ENCODE peak calls at places on chromosomes 5 and 9, in ten cellular contexts. V is hepatocyte, L is tibial nerve, C is fibroblast of lung, H is heart left ventricle, J is psoas muscle, N is MM.1S, T is astrocyte, I is cardiac muscle cell, U is Panc1. K is an unnamed sample. For H3K9me3, the result is how much of the 10 kb centered on the place peaks cover.

GRCh38 chr5:920321-920720 is 27.6 kb downstream of the TRIP13 start:
- DNase-seq in V (no peak), I (no peak), N (no peak), T (no peak), L (no peak), C (no peak), U (no peak), H (no peak), J (no peak), K (no peak)

GRCh38 chr9:107593224-107593870 is 103.8 kb upstream of the KLF4 start:
- DNase-seq in C (no peak), T (no peak), U (no peak), H (no peak), J (no peak), L (no peak), N (no peak), V (no peak), I (no peak), K (no peak)

GRCh38 chr9:120191141-120191540 is 388.8 kb downstream of the CDK5RAP2 start:
- DNase-seq in V (no peak), U (no peak), C (no peak), N (no peak), L (no peak), T (no peak), J (no peak), I (no peak), H (no peak), K (no peak)

GRCh38 chr5:132674671-132675506 is 1.1 kb downstream of the IL4 start:
- DNase-seq in I (no peak), L (no peak), J (no peak), V (peak), H (no peak), U (peak), C (peak), N (no peak), T (peak), K (no peak)

GRCh38 chr9:75455444-75455921 is 367.2 kb downstream of the OSTF1 start:
- DNase-seq in I (no peak), N (peak), J (no peak), T (peak), C (peak), U (no peak), H (peak), V (peak), L (peak), K (no peak)

GRCh38 chr5:66933066-66933465 is 263.5 kb downstream of the CD180 start:
- DNase-seq in J (no peak), C (peak), L (no peak), U (peak), H (no peak), N (no peak), T (peak), I (no peak), V (no peak), K (no peak)

GRCh38 chr5:80255752-80256479 is at the start of gene SERINC5:
- DNase-seq in I (peak), L (peak), C (peak), U (no peak), H (peak), V (peak), T (peak), N (peak), J (peak), K (peak)

GRCh38 chr9:107286057-107286456 is 3.0 kb downstream of the RAD23B start:
- DNase-seq in H (no peak), L (no peak), J (no peak), C (peak), N (no peak), I (peak), V (peak), T (peak), U (no peak), K (no peak)

GRCh38 chr5:112681481-112681908 is 56.2 kb upstream of the APC start:
- DNase-seq in V (no peak), C (no peak), H (no peak), N (peak), I (no peak), L (no peak), U (no peak), T (peak), J (no peak), K (no peak)

GRCh38 chr5:9927106-9927505 is 297.0 kb upstream of the TAS2R1 start:
- DNase-seq in T (peak), C (no peak), V (no peak), L (no peak), N (no peak), U (no peak), H (no peak), J (no peak), I (no peak), K (no peak)

GRCh38 chr9:93968451-93969327 is 13.5 kb upstream of the BARX1 start:
- DNase-seq in U (no peak), T (peak), V (peak), I (no peak), H (no peak), L (no peak), C (peak), J (no peak), N (no peak), K (no peak)

GRCh38 chr9:93963969-93964368 is 8.8 kb upstream of the BARX1 start:
- DNase-seq in N (no peak), U (no peak), L (no peak), J (no peak), T (no peak), I (no peak), C (no peak), H (no peak), V (no peak), K (no peak)

GRCh38 chr9:93967020-93967803 is 12.1 kb upstream of the BARX1 start:
- DNase-seq in U (no peak), T (no peak), N (no peak), V (no peak), I (no peak), C (no peak), J (no peak), L (no peak), H (no peak), K (peak)

GRCh38 chr9:93964685-93965084 is 9.5 kb upstream of the BARX1 start:
- DNase-seq in C (no peak), T (no peak), N (no peak), L (no peak), I (no peak), U (no peak), J (no peak), V (no peak), H (no peak), K (peak)

DNA sequence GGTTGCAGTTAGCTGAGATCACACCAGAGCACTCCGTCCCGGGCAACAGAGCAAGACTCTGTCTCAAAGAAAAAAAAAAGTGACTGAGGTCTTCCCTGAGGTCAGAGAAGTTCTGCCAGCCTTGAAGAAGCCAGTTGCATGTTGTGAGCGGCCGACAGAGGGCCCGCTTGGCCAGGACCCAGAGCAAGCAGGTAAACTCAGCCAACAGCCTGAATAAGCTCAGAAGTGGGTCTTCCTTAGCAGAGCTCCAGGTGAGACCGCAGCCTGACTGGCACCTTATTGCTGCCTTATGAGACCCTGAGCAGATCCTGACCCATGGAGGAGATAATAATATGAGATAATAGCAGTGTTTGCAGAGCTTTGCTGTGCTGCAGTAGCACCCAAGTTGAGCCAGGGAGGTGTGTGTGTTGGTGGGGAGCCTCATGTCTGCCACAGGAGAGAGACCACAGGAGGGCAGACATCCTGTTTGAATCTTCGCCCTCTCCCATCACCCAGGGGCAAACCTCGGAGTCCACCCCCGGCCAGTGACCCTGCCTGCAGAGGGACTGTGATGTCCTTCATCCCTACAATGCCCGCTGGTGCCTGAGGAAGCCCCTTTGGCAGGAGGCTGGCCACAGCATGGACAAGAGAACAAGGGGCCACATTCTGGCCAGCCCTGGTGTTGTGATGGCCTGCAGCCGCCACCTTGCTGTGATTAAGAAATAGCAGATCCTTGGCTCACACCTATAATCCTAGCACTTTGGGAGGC is 10.8 kb upstream of the BARX1 start:
- DNase-seq in U (no peak), L (no peak), H (no peak), V (no peak), C (no peak), J (no peak), T (no peak), I (no peak), N (no peak), K (no peak)
- H3K9me3 ChIP-seq in U (under half), L (under half), H (under half), V (under half), C (under half), J (under half), T (under half), I (under half), N (under half), K (under half)

GRCh38 chr5:3883014-3883413 is 287.4 kb downstream of the IRX1 start:
- DNase-seq in H (no peak), I (no peak), V (no peak), C (no peak), J (no peak), U (no peak), N (no peak), L (no peak), T (no peak), K (no peak)

GRCh38 chr5:3893527-3893926 is 297.9 kb downstream of the IRX1 start:
- DNase-seq in V (no peak), J (no peak), T (no peak), H (no peak), C (no peak), I (no peak), U (no peak), L (no peak), N (no peak), K (no peak)

GRCh38 chr5:3891118-3891517 is 295.5 kb downstream of the IRX1 start:
- DNase-seq in L (no peak), H (no peak), C (no peak), I (no peak), V (no peak), J (no peak), N (no peak), U (no peak), T (no peak), K (no peak)

GRCh38 chr5:3886521-3887461 is 291.2 kb downstream of the IRX1 start:
- DNase-seq in H (no peak), I (peak), L (no peak), C (no peak), N (no peak), T (peak), U (no peak), J (no peak), V (no peak), K (no peak)

DNA sequence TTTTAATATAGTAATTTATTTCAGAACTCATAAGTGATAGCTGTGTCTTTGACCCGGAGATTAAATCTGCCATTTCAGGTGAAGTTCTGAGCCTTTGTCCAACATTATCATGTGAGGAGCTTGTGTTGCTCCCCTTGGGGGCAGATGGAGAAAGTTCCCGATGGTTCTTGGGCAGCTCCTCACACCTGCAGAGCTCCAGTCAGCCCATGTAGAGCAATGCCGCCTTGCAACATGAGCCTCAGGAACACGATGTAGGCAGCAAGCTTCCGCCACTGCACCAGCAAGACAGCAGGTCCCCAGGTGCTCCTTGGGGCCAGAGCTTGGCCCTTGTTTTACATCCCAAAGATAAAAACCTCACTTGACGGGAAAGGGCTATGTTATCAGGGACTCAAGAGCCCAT is 292.7 kb downstream of the IRX1 start:
- DNase-seq in H (no peak), T (no peak), V (no peak), I (no peak), L (no peak), N (no peak), U (no peak), J (no peak), C (no peak), K (no peak)
- H3K9me3 ChIP-seq in H (under half), T (under half), V (under half), I (under half), L (under half), N (under half), U (under half), J (under half), C (under half), K (under half)

GRCh38 chr9:135282001-135282731 is 194.7 kb downstream of the OLFM1 start:
- DNase-seq in V (peak), J (peak), N (peak), L (peak), C (peak), H (peak), I (peak), U (no peak), T (peak), K (no peak)

GRCh38 chr9:135283621-135284020 is 196.0 kb upstream of the PPP1R26 start:
- DNase-seq in U (no peak), T (no peak), C (no peak), J (no peak), I (no peak), H (no peak), N (no peak), V (no peak), L (no peak), K (no peak)

GRCh38 chr9:135286961-135287360 is 192.6 kb upstream of the PPP1R26 start:
- DNase-seq in J (no peak), C (no peak), L (no peak), T (no peak), N (no peak), U (no peak), H (peak), I (no peak), V (no peak), K (no peak)

GRCh38 chr9:135282808-135283207 is 195.3 kb downstream of the OLFM1 start:
- DNase-seq in U (no peak), I (no peak), J (no peak), C (no peak), V (no peak), N (no peak), H (no peak), T (no peak), L (no peak), K (no peak)

GRCh38 chr9:135284386-135285134 is 195.0 kb upstream of the PPP1R26 start:
- DNase-seq in N (no peak), I (no peak), T (no peak), J (no peak), V (no peak), L (no peak), C (no peak), H (no peak), U (no peak), K (no peak)
- H3K9me3 ChIP-seq in N (under half), I (under half), T (under half), J (under half), V (under half), L (under half), C (under half), H (under half), U (under half), K (under half)

GRCh38 chr9:101592788-101593187 is 2.0 kb downstream of the PPP3R2 start:
- DNase-seq in V (no peak), U (no peak), L (no peak), J (no peak), C (no peak), I (no peak), T (no peak), N (no peak), H (no peak), K (no peak)

GRCh38 chr9:101594796-101595195 is at the start of gene PPP3R2:
- DNase-seq in J (no peak), I (no peak), L (no peak), T (no peak), U (no peak), H (no peak), N (no peak), V (no peak), C (no peak), K (no peak)

GRCh38 chr9:101587644-101588043 is 7.1 kb downstream of the PPP3R2 start:
- DNase-seq in C (no peak), V (no peak), I (no peak), L (no peak), H (no peak), N (no peak), J (no peak), U (no peak), T (no peak), K (no peak)

GRCh38 chr9:101593345-101593744 is 1.4 kb downstream of the PPP3R2 start:
- DNase-seq in N (no peak), C (no peak), U (no peak), J (no peak), T (no peak), H (no peak), V (no peak), I (no peak), L (no peak), K (no peak)
- H3K9me3 ChIP-seq in N (under half), C (under half), U (under half), J (under half), T (under half), H (under half), V (under half), I (under half), L (under half), K (under half)

GRCh38 chr5:2393556-2393955 is 357.9 kb downstream of the IRX2 start:
- DNase-seq in T (no peak), V (no peak), H (no peak), U (no peak), I (no peak), C (no peak), N (no peak), J (no peak), L (no peak), K (no peak)
- H3K9me3 ChIP-seq in T (under half), V (under half), H (under half), U (under half), I (under half), C (under half), N (under half), J (under half), L (under half), K (under half)

GRCh38 chr5:140780512-140780911 is 5.4 kb upstream of the PCDHA1 start:
- DNase-seq in H (no peak), J (no peak), T (no peak), N (no peak), L (no peak), I (no peak), U (no peak), V (no peak), C (no peak), K (no peak)
- H3K9me3 ChIP-seq in H (half or more), J (under half), T (under half), N (under half), L (under half), I (under half), U (under half), V (under half), C (under half), K (under half)

GRCh38 chr5:97194366-97194765 is 11.3 kb upstream of the RIOK2 start:
- DNase-seq in N (no peak), H (no peak), I (no peak), V (no peak), U (no peak), L (no peak), J (no peak), C (no peak), T (no peak), K (no peak)
- H3K9me3 ChIP-seq in N (under half), H (under half), I (under half), V (under half), U (under half), L (under half), J (under half), C (under half), T (under half), K (under half)

DNA sequence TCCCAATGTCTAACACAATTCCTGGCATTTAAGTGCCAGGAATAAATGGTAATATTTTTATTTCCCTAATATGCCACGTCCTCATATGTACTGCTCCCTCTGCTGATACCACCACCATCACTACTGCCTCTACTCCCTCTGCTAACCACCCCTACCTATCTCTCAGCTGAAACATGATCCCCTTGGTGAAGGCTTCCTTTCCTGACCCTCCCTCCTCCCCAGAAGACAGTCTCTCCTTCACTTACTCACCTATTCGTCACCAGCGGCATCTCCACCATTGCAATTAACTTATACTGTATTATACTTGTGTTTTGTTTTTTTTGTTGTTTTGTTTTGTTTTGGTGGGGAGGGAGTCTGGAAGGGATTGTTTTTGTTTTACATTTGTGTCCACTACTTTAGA is 4.8 kb downstream of the DENND1A start:
- DNase-seq in L (no peak), I (no peak), N (no peak), U (no peak), T (no peak), H (no peak), V (no peak), C (no peak), J (no peak), K (no peak)
- H3K9me3 ChIP-seq in L (under half), I (under half), N (under half), U (under half), T (under half), H (under half), V (under half), C (under half), J (under half), K (under half)

DNA sequence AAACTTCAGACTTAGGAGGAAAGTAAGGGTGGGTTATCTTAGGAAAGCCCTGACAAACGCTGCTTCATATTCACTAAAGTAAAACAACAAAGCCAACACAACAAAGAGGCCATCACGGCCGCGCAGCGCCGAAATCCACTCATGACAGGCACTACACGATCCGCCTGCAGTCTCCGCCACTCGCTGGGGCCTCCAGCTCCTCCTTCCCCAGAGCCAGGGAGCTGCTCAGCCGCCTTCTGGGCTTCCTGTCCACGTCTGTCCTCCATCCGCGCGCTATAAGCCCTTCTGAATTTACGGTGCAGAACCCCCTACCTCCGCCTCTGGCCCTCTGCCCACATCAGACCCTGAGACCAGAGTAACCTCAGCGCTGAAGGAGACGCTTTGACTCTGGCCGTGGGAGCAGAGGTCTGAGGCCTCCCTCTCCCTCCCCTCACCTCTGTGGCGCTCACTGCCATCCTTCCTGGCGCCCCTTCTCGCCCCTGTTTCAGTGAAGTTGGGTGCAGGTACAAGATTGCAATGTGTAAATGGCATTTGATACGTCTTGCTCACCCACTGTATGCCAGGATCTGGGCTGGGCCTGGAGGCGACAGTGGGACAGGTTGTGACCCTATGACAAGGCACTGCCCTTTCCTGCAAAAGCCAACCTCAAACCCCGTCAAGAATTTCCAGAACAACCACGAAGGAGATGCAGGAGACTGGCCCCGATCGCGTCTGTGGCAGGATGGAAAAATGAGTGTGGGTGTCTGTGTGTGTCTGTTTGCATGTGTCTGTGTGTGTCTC is 74.9 kb upstream of the PHYKPL start:
- DNase-seq in C (no peak), L (no peak), H (no peak), J (no peak), I (no peak), T (no peak), U (no peak), N (no peak), V (no peak), K (peak)
- H3K9me3 ChIP-seq in C (under half), L (under half), H (under half), J (under half), I (under half), T (under half), U (under half), N (under half), V (under half), K (under half)